ENCODE peak calls at places on chromosome 1, in nine cellular contexts. R is stimulated activated CD8-positive, alpha-beta memory T cell treated with anti-CD3 and anti-CD28 coated beads, Interleukin-15, amount 100 ng/mL, for 1 hour; E is Daoy; B is GM12865; J is H54; F is RPMI8226; W is progenitor cell of endocrine pancreas; Z is nucleus accumbens; X is activated T-cell treated with anti-CD3 and anti-CD28 coated beads for 48 hours. P is an unnamed sample.

GRCh38 chr1:161986328-161986727 is 37.3 kb downstream of the OLFML2B start:
- DNase-seq in R (no peak), E (no peak), B (no peak), J (no peak), F (no peak), W (no peak), Z (no peak), X (no peak), P (no peak)

GRCh38 chr1:9861371-9861770 is 37.6 kb upstream of the CLSTN1 start:
- DNase-seq in R (no peak), E (no peak), B (peak), J (no peak), F (no peak), W (no peak), Z (no peak), X (no peak), P (no peak)

GRCh38 chr1:205343431-205344009 is 13.2 kb downstream of the KLHDC8A start:
- DNase-seq in R (no peak), E (peak), B (no peak), J (no peak), F (no peak), W (peak), Z (no peak), X (no peak), P (no peak)

GRCh38 chr1:108120163-108120562 is 80.0 kb downstream of the SLC25A24 start:
- DNase-seq in R (no peak), E (no peak), B (no peak), J (no peak), F (no peak), W (no peak), Z (no peak), X (no peak), P (no peak)

GRCh38 chr1:201883786-201884185 is 4.9 kb upstream of the SHISA4 start:
- DNase-seq in R (no peak), E (peak), B (peak), J (peak), F (peak), W (no peak), Z (no peak), X (no peak), P (no peak)

GRCh38 chr1:160397651-160398050 is 2.7 kb upstream of the VANGL2 start:
- DNase-seq in R (no peak), E (no peak), B (no peak), J (no peak), F (no peak), W (no peak), Z (no peak), X (no peak), P (no peak)

GRCh38 chr1:20188455-20188817 is 2.1 kb upstream of the PLA2G2C start:
- DNase-seq in R (no peak), E (no peak), B (no peak), J (no peak), F (no peak), W (no peak), Z (no peak), X (no peak), P (no peak)

GRCh38 chr1:6185635-6186382 is 5.7 kb upstream of the CHD5 start:
- DNase-seq in R (no peak), E (no peak), B (peak), J (no peak), F (peak), W (no peak), Z (no peak), X (no peak), P (no peak)

GRCh38 chr1:192788184-192788583 is 20.7 kb upstream of the RGS2 start:
- DNase-seq in R (no peak), E (peak), B (no peak), J (peak), F (no peak), W (no peak), Z (no peak), X (no peak), P (no peak)

GRCh38 chr1:241485554-241485992 is 34.0 kb downstream of the FH start:
- DNase-seq in R (no peak), E (peak), B (peak), J (peak), F (peak), W (no peak), Z (no peak), X (no peak), P (no peak)

GRCh38 chr1:55010194-55010886 is 11.6 kb downstream of the BSND start:
- DNase-seq in R (no peak), E (no peak), B (no peak), J (no peak), F (no peak), W (no peak), Z (no peak), X (no peak), P (no peak)

GRCh38 chr1:223765036-223765718 is 52.8 kb downstream of the CAPN2 start:
- DNase-seq in R (no peak), E (no peak), B (no peak), J (no peak), F (no peak), W (no peak), Z (peak), X (no peak), P (no peak)

GRCh38 chr1:33099290-33100118 is 18.6 kb downstream of the AZIN2 start:
- DNase-seq in R (peak), E (peak), B (peak), J (peak), F (peak), W (no peak), Z (no peak), X (peak), P (no peak)

GRCh38 chr1:18711561-18712253 is 81.1 kb downstream of the PAX7 start:
- DNase-seq in R (no peak), E (peak), B (no peak), J (no peak), F (no peak), W (no peak), Z (no peak), X (no peak), P (no peak)

GRCh38 chr1:227899141-227899819 is 48.5 kb downstream of the WNT9A start:
- DNase-seq in R (no peak), E (no peak), B (no peak), J (no peak), F (no peak), W (no peak), Z (no peak), X (no peak), P (no peak)

GRCh38 chr1:85992756-85993155 is 163.8 kb downstream of the COL24A1 start:
- DNase-seq in R (no peak), E (peak), B (peak), J (no peak), F (peak), W (no peak), Z (no peak), X (no peak), P (no peak)

GRCh38 chr1:31877544-31877943 is 60.6 kb downstream of the PTP4A2 start:
- DNase-seq in R (no peak), E (no peak), B (no peak), J (no peak), F (no peak), W (no peak), Z (no peak), X (no peak), P (no peak)

GRCh38 chr1:21761052-21761451 is 21.9 kb downstream of the USP48 start:
- DNase-seq in R (no peak), E (no peak), B (peak), J (no peak), F (no peak), W (no peak), Z (no peak), X (no peak), P (no peak)

GRCh38 chr1:202811296-202812175 is 782 bp downstream of the PCAT6 start:
- DNase-seq in R (no peak), E (no peak), B (no peak), J (no peak), F (no peak), W (peak), Z (no peak), X (peak), P (no peak)

GRCh38 chr1:46623733-46624695 is 7.4 kb upstream of the MOB3C start:
- DNase-seq in R (no peak), E (no peak), B (no peak), J (no peak), F (no peak), W (no peak), Z (no peak), X (no peak), P (no peak)

GRCh38 chr1:58812926-58813325 is 29.1 kb upstream of the JUN start:
- DNase-seq in R (no peak), E (peak), B (peak), J (no peak), F (no peak), W (no peak), Z (no peak), X (no peak), P (no peak)

GRCh38 chr1:245698116-245698515 is 543.3 kb downstream of the KIF26B start:
- DNase-seq in R (no peak), E (no peak), B (no peak), J (no peak), F (no peak), W (no peak), Z (no peak), X (no peak), P (no peak)

GRCh38 chr1:206505702-206506375 is 1.5 kb upstream of the RASSF5 start:
- DNase-seq in R (no peak), E (no peak), B (peak), J (no peak), F (no peak), W (no peak), Z (no peak), X (no peak), P (no peak)